ENCODE peak calls at places on chromosomes 16 and 17, in eight cellular contexts. Q, P, Y, N, H, L, I and E are unnamed samples.

GRCh38 chr17:3857261-3858105 is 11.4 kb upstream of the NCBP3 start:
- DNase-seq in Q (no peak), P (no peak), Y (no peak), N (no peak), H (no peak), L (no peak), I (no peak), E (peak)

GRCh38 chr16:78817442-78817829 is 718.0 kb downstream of the WWOX start:
- DNase-seq in Q (no peak), P (no peak), Y (no peak), N (no peak), H (no peak), L (no peak), I (no peak), E (no peak)

GRCh38 chr16:55478827-55479559 is at the start of gene MMP2:
- DNase-seq in Q (peak), P (peak), Y (peak), N (no peak), H (peak), L (no peak), I (no peak), E (peak)

GRCh38 chr17:35788504-35788998 is 6.9 kb downstream of the MMP28 start:
- DNase-seq in Q (no peak), P (no peak), Y (peak), N (peak), H (no peak), L (peak), I (no peak), E (peak)

GRCh38 chr16:88870608-88871348 is 4.3 kb upstream of the PABPN1L start:
- DNase-seq in Q (no peak), P (no peak), Y (no peak), N (no peak), H (no peak), L (no peak), I (peak), E (no peak)

GRCh38 chr17:47837401-47838039 is 3.6 kb downstream of the SCRN2 start:
- DNase-seq in Q (no peak), P (no peak), Y (no peak), N (no peak), H (no peak), L (no peak), I (no peak), E (no peak)

GRCh38 chr17:60610481-60610880 is 10.5 kb downstream of the PPM1D start:
- DNase-seq in Q (no peak), P (no peak), Y (no peak), N (no peak), H (no peak), L (no peak), I (no peak), E (no peak)

GRCh38 chr16:88995194-88995593 is 18.2 kb upstream of the CBFA2T3 start:
- DNase-seq in Q (no peak), P (no peak), Y (no peak), N (no peak), H (no peak), L (no peak), I (no peak), E (no peak)

GRCh38 chr17:40566027-40566426 is 755 bp upstream of the CCR7 start:
- DNase-seq in Q (no peak), P (no peak), Y (no peak), N (no peak), H (peak), L (no peak), I (no peak), E (no peak)

GRCh38 chr17:80005360-80006338 is 30.0 kb downstream of the TBC1D16 start:
- DNase-seq in Q (peak), P (peak), Y (no peak), N (peak), H (no peak), L (no peak), I (peak), E (no peak)

GRCh38 chr17:28716740-28717577 is 709 bp downstream of the RAB34 start:
- DNase-seq in Q (no peak), P (no peak), Y (no peak), N (peak), H (no peak), L (peak), I (no peak), E (peak)

GRCh38 chr17:68600881-68601564 is at the start of gene FAM20A:
- DNase-seq in Q (peak), P (peak), Y (no peak), N (peak), H (peak), L (peak), I (no peak), E (no peak)

GRCh38 chr17:50352693-50353599 is 7.0 kb downstream of the XYLT2 start:
- DNase-seq in Q (no peak), P (no peak), Y (no peak), N (no peak), H (no peak), L (no peak), I (no peak), E (peak)

GRCh38 chr16:5032748-5033167 is 977 bp downstream of the NAGPA start:
- DNase-seq in Q (peak), P (no peak), Y (no peak), N (no peak), H (no peak), L (no peak), I (no peak), E (no peak)

GRCh38 chr17:32494621-32495346 is 8.0 kb downstream of the CDK5R1 start:
- DNase-seq in Q (no peak), P (no peak), Y (no peak), N (no peak), H (no peak), L (no peak), I (no peak), E (no peak)

GRCh38 chr17:10574324-10574723 is 24.9 kb upstream of the MYH2 start:
- DNase-seq in Q (no peak), P (no peak), Y (no peak), N (no peak), H (no peak), L (no peak), I (no peak), E (no peak)

GRCh38 chr16:30697264-30698138 is 1.5 kb upstream of the SRCAP start:
- DNase-seq in Q (no peak), P (no peak), Y (no peak), N (no peak), H (no peak), L (peak), I (peak), E (peak)

GRCh38 chr17:39920218-39921210 is 2.1 kb upstream of the GSDMB start:
- DNase-seq in Q (no peak), P (no peak), Y (no peak), N (no peak), H (no peak), L (no peak), I (no peak), E (no peak)

GRCh38 chr17:20010099-20010863 is 1.1 kb downstream of the SPECC1 start:
- DNase-seq in Q (peak), P (no peak), Y (peak), N (peak), H (no peak), L (peak), I (peak), E (no peak)

GRCh38 chr17:29776026-29776425 is 153.3 kb upstream of the CORO6 start:
- DNase-seq in Q (no peak), P (no peak), Y (no peak), N (no peak), H (peak), L (no peak), I (no peak), E (no peak)

GRCh38 chr16:29170393-29171239 is 185.8 kb downstream of the LAT start:
- DNase-seq in Q (no peak), P (no peak), Y (no peak), N (no peak), H (no peak), L (no peak), I (no peak), E (no peak)

GRCh38 chr17:47913050-47913449 is 17.0 kb downstream of the SP2 start:
- DNase-seq in Q (no peak), P (no peak), Y (no peak), N (no peak), H (no peak), L (no peak), I (no peak), E (no peak)

GRCh38 chr17:56629450-56630187 is 36.1 kb downstream of the NOG start:
- DNase-seq in Q (no peak), P (peak), Y (no peak), N (peak), H (no peak), L (no peak), I (peak), E (no peak)

GRCh38 chr16:69311115-69311532 is at the start of gene VPS4A:
- DNase-seq in Q (peak), P (peak), Y (peak), N (peak), H (peak), L (peak), I (peak), E (peak)
- TF ChIP-seq POLR2A in Q (no peak), P (no peak), Y (peak), N (peak), H (peak), L (no peak), I (no peak), E (no peak)

GRCh38 chr17:6470146-6470718 is 26.0 kb downstream of the PIMREG start:
- DNase-seq in Q (no peak), P (no peak), Y (no peak), N (no peak), H (no peak), L (no peak), I (no peak), E (no peak)

GRCh38 chr17:6472517-6472916 is 28.3 kb downstream of the PIMREG start:
- DNase-seq in Q (no peak), P (no peak), Y (no peak), N (no peak), H (no peak), L (no peak), I (no peak), E (no peak)

GRCh38 chr17:6470751-6471521 is 26.7 kb downstream of the PIMREG start:
- DNase-seq in Q (no peak), P (no peak), Y (no peak), N (no peak), H (no peak), L (no peak), I (no peak), E (no peak)

GRCh38 chr17:6473128-6473767 is 29.0 kb downstream of the PIMREG start:
- DNase-seq in Q (peak), P (peak), Y (peak), N (peak), H (no peak), L (peak), I (peak), E (peak)

GRCh38 chr17:6471531-6472465 is 27.5 kb downstream of the PIMREG start:
- DNase-seq in Q (no peak), P (no peak), Y (no peak), N (peak), H (no peak), L (no peak), I (peak), E (no peak)
- TF ChIP-seq EP300 in Q (no peak), P (no peak), Y (no peak), N (no peak), H (no peak), L (no peak), I (no peak), E (no peak)

GRCh38 chr17:38507921-38508569 is 79.8 kb downstream of the ARHGAP23 start:
- DNase-seq in Q (no peak), P (no peak), Y (no peak), N (no peak), H (no peak), L (no peak), I (no peak), E (no peak)
- TF ChIP-seq POLR2A in Q (no peak), P (no peak), Y (no peak), N (no peak), H (no peak), L (no peak), I (no peak), E (no peak)

GRCh38 chr17:8463089-8463488 is 27.4 kb downstream of the NDEL1 start:
- DNase-seq in Q (no peak), P (no peak), Y (no peak), N (no peak), H (no peak), L (no peak), I (no peak), E (no peak)
- TF ChIP-seq EP300 in Q (no peak), P (no peak), Y (no peak), N (no peak), H (no peak), L (no peak), I (no peak), E (no peak)

GRCh38 chr17:82518826-82519810 is at the start of gene FOXK2:
- DNase-seq in Q (peak), P (peak), Y (peak), N (peak), H (peak), L (peak), I (peak), E (peak)
- TF ChIP-seq POLR2A in Q (no peak), P (no peak), Y (peak), N (peak), H (peak), L (peak), I (peak), E (no peak)

GRCh38 chr17:6102615-6103014 is 32.4 kb downstream of the WSCD1 start:
- DNase-seq in Q (no peak), P (no peak), Y (no peak), N (no peak), H (no peak), L (no peak), I (no peak), E (no peak)
- TF ChIP-seq EP300 in Q (no peak), P (no peak), Y (no peak), N (no peak), H (no peak), L (no peak), I (no peak), E (no peak)